ENCODE peak calls at places on chromosomes 12 and 14, in seven cellular contexts. F is tibial nerve, X is HepG2, J is sigmoid colon, G is H1, S is SK-N-SH, P is suprapubic skin. L is an unnamed sample. For H3K4me1, the result is how much of the 10 kb centered on the place peaks cover.

GRCh38 chr14:105255021-105255507 is 6.7 kb downstream of the BTBD6 start:
- DNase-seq in F (no peak), X (no peak), J (no peak), G (no peak), S (no peak), P (no peak), L (no peak)

GRCh38 chr12:97482153-97482693 is 19.6 kb downstream of the RMST start:
- DNase-seq in F (no peak), X (no peak), J (no peak), G (no peak), S (no peak), P (no peak), L (no peak)

GRCh38 chr12:101698782-101699347 is 1.4 kb downstream of the CHPT1 start:
- DNase-seq in F (no peak), X (no peak), J (no peak), G (no peak), S (peak), P (no peak), L (no peak)

GRCh38 chr14:76256545-76256944 is 104.8 kb downstream of the GPATCH2L start:
- DNase-seq in F (no peak), X (no peak), J (no peak), G (no peak), S (no peak), P (no peak), L (no peak)

GRCh38 chr12:9951026-9951652 is 19.0 kb upstream of the CLEC2A start:
- DNase-seq in F (no peak), X (no peak), J (no peak), G (no peak), S (no peak), P (no peak), L (no peak)

GRCh38 chr14:58749066-58749669 is 111.4 kb downstream of the DACT1 start:
- DNase-seq in F (peak), X (peak), J (no peak), G (no peak), S (no peak), P (no peak), L (no peak)

GRCh38 chr12:95620171-95620570 is 68.9 kb upstream of the USP44 start:
- DNase-seq in F (no peak), X (no peak), J (no peak), G (no peak), S (no peak), P (no peak), L (no peak)

GRCh38 chr14:59215757-59216156 is 27.3 kb downstream of the DAAM1 start:
- DNase-seq in F (no peak), X (peak), J (no peak), G (no peak), S (no peak), P (no peak), L (no peak)

DNA sequence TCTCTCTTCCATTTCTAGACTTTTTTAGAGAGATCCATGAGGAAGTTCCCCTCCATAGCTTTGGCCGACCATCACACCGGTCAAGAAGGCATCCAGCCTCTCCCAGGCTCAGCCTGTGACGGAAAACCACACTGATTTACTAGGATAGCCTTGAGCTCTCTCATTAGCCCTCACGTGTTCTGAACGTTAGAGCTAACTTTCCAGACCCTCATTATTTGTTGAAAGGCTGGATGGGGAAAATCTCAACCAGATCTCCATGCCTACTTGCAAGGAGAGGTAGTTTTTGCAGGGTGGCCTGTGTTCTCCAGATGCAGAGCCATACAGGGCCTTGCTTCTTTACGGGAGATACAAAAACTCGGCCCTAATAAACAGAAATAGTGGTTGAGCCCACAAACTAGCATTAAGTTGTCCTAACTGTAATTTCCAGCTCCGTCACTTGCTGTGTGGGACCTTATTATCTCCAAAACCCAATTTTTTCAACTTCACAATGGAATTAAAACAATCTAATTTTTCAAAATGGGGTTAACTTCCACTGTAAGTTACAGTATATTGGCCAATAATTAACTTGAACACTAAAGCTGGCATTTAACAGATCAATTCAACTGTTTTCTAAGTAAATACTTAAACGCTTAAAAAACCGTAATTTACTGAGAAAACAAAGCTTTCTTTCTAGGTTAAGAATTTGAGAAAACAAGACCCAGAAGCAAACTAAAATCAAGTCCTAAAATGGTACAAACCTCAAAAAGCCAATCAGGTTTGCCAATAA is 65.3 kb downstream of the KLHL28 start:
- DNase-seq in F (no peak), X (peak), J (no peak), G (no peak), S (no peak), P (no peak), L (no peak)
- H3K27ac ChIP-seq in F (peak), X (peak), J (peak), G (no peak), S (peak), P (no peak), L (no peak)

DNA sequence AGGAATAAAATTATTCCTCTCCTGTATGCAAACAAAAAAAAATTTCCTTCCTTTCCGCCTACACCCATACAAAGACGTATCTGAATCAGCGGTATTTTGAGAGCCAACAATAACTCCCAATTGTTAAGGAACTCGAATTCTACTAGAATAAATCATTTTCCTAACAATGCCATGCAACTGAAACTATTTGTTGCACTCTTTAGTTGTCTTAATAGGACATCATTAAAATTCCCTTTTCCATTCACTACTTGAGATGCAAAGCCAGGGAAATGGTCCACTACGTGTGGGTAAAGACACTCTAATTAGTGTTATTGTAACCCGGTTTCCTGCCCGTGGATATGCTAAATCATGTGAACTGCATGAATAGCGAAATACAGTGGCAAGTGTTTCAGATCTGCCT is 168.5 kb downstream of the PAWR start:
- DNase-seq in F (no peak), X (no peak), J (no peak), G (no peak), S (no peak), P (no peak), L (no peak)
- TF ChIP-seq EP300 in F (no peak), X (no peak), J (no peak), G (no peak), S (no peak), P (no peak), L (no peak)

GRCh38 chr12:115572440-115572839 is 705.1 kb downstream of the MED13L start:
- DNase-seq in F (no peak), X (no peak), J (no peak), G (no peak), S (no peak), P (no peak), L (no peak)
- H3K4me1 ChIP-seq in F (under half), X (under half), J (under half), G (under half), S (under half), P (under half), L (under half)

GRCh38 chr14:52023518-52023917 is 34.2 kb downstream of the RTRAF start:
- DNase-seq in F (no peak), X (no peak), J (peak), G (no peak), S (no peak), P (no peak), L (no peak)

GRCh38 chr14:52020315-52020714 is 31.0 kb downstream of the RTRAF start:
- DNase-seq in F (no peak), X (no peak), J (no peak), G (no peak), S (no peak), P (no peak), L (no peak)

GRCh38 chr14:52018970-52019369 is 29.6 kb downstream of the RTRAF start:
- DNase-seq in F (no peak), X (no peak), J (no peak), G (no peak), S (no peak), P (no peak), L (no peak)

GRCh38 chr14:52021971-52022600 is 32.7 kb downstream of the RTRAF start:
- DNase-seq in F (no peak), X (no peak), J (no peak), G (no peak), S (no peak), P (no peak), L (no peak)

GRCh38 chr14:52020866-52021717 is 31.7 kb downstream of the RTRAF start:
- DNase-seq in F (no peak), X (no peak), J (no peak), G (no peak), S (no peak), P (no peak), L (no peak)
- H3K27ac ChIP-seq in F (peak), X (no peak), J (no peak), G (no peak), S (no peak), P (no peak), L (no peak)

L was measured in ovary.